ENCODE peak calls at places on chromosomes 6 and 20, in four cellular contexts. C is HTR-8/SVneo, K is left colon, U is activated T-cell treated with anti-CD3 and anti-CD28 coated beads for 24 hours. L is an unnamed sample.

GRCh38 chr20:17651761-17652388 is 30.2 kb downstream of the RRBP1 start:
- DNase-seq in U (no peak), C (no peak), K (no peak), L (no peak)

GRCh38 chr20:2131366-2131765 is 29.7 kb downstream of the STK35 start:
- DNase-seq in U (no peak), C (no peak), K (no peak), L (no peak)

GRCh38 chr6:47780510-47781356 is 1.1 kb upstream of the OPN5 start:
- DNase-seq in K (peak), U (peak), C (peak), L (peak)

GRCh38 chr6:167533851-167534250 is 209.0 kb downstream of the TTLL2 start:
- DNase-seq in C (no peak), U (no peak), K (no peak), L (no peak)

GRCh38 chr20:1299522-1299921 is 29.4 kb downstream of the SDCBP2 start:
- DNase-seq in C (peak), U (no peak), K (no peak), L (no peak)

GRCh38 chr6:3013486-3013885 is 13.8 kb downstream of the NQO2 start:
- DNase-seq in C (peak), K (no peak), U (no peak), L (no peak)

GRCh38 chr6:26475823-26476729 is 18.3 kb downstream of the BTN2A1 start:
- DNase-seq in U (no peak), C (no peak), K (no peak), L (no peak)

GRCh38 chr6:109527989-109528388 is 45.0 kb upstream of the ZBTB24 start:
- DNase-seq in K (no peak), C (peak), U (no peak), L (no peak)

GRCh38 chr6:75204222-75204958 is 1.5 kb downstream of the COL12A1 start:
- DNase-seq in K (peak), U (no peak), C (peak), L (peak)

GRCh38 chr6:42393339-42393738 is 58.4 kb downstream of the TRERF1 start:
- DNase-seq in K (peak), C (no peak), U (no peak), L (peak)

GRCh38 chr6:142729618-142730017 is 215.4 kb downstream of the HIVEP2 start:
- DNase-seq in K (no peak), C (no peak), U (no peak), L (no peak)

GRCh38 chr20:38776363-38776762 is 28.1 kb downstream of the ACTR5 start:
- DNase-seq in K (no peak), C (no peak), U (no peak), L (no peak)

GRCh38 chr6:157323924-157324276 is 581 bp upstream of the TMEM242 start:
- DNase-seq in U (peak), C (peak), K (peak), L (peak)

GRCh38 chr6:6631526-6632276 is 43.2 kb downstream of the LY86 start:
- DNase-seq in K (no peak), C (no peak), U (no peak), L (no peak)

L was measured in transverse colon.